ENCODE peak calls at places on chromosomes 6 and 20, in seven cellular contexts. J is bronchial epithelial cell, O is nephron progenitor cell, D is suprapubic skin, L is cardiac muscle cell, T is uterus, G is stomach. V is an unnamed sample.
A peak's percentile ranks its signal among the peaks of the same experiment; 100 is the strongest.

GRCh38 chr6:170424634-170425126 is 118.1 kb downstream of the FAM120B start:
- DNase-seq in G (no peak), T (no peak), L (no peak), D (no peak), J (no peak), O (no peak), V (peak; percentile 52)

GRCh38 chr20:62409935-62410741 is 3.1 kb upstream of the CABLES2 start:
- DNase-seq in L (peak; percentile 13), J (no peak), G (peak; percentile 83), T (peak; percentile 66), O (peak; percentile 82), D (no peak), V (no peak)

GRCh38 chr6:144578385-144579350 is 293.5 kb downstream of the UTRN start:
- DNase-seq in T (no peak), G (no peak), J (peak; percentile 64), L (peak; percentile 29), O (no peak), D (no peak), V (no peak)

GRCh38 chr6:154222716-154223115 is 133.9 kb downstream of the IPCEF1 start:
- DNase-seq in L (no peak), D (no peak), O (no peak), G (no peak), T (no peak), J (no peak), V (no peak)

GRCh38 chr6:113482771-113483170 is 374.4 kb upstream of the MARCKS start:
- DNase-seq in G (no peak), L (no peak), J (no peak), O (no peak), T (no peak), D (no peak), V (no peak)

GRCh38 chr20:48051810-48052491 is 266.7 kb upstream of the SULF2 start:
- DNase-seq in J (peak; percentile 85), O (no peak), D (no peak), L (peak; percentile 94), G (no peak), T (no peak), V (no peak)

GRCh38 chr6:56671651-56672461 is 29.2 kb upstream of the DST start:
- DNase-seq in J (no peak), D (no peak), O (no peak), L (peak; percentile 22), G (no peak), T (peak; percentile 24), V (no peak)

GRCh38 chr6:106739387-106739786 is 110.0 kb downstream of the QRSL1 start:
- DNase-seq in O (no peak), J (peak; percentile 97), D (no peak), L (no peak), T (no peak), G (peak; percentile 84), V (no peak)

GRCh38 chr6:39812853-39813533 is 20.8 kb downstream of the DAAM2 start:
- DNase-seq in O (no peak), D (no peak), G (no peak), J (no peak), L (peak; percentile 95), T (peak; percentile 44), V (no peak)
- TF ChIP-seq CTCF in O (no peak), D (no peak), G (no peak), J (no peak), L (peak; percentile 51), T (peak; percentile 17), V (no peak)

DNA sequence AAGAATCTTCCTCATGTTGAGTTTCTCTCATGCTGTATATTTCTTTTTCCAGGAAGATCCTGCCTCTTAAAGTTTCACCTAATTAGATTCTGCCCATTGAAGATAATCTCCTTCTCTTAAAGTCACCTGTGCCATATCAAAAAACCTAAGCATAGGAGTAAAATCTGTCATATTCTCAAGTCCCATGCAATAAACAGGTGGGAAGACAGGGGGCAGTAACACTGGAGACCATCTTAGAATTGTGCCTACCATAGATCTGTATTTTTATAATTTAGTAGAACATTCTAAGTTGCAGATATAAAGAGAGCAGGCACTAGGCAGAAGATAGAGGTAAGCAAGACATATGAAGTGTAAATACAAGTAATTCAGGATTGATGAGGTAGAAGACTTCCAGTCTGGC is 763.5 kb upstream of the MANEA start:
- DNase-seq in T (no peak), D (no peak), O (no peak), J (no peak), L (no peak), G (no peak), V (no peak)
- TF ChIP-seq CTCF in T (no peak), D (no peak), O (no peak), J (no peak), L (no peak), G (no peak), V (peak; percentile 39)

GRCh38 chr20:60627751-60628565 is 624.1 kb upstream of the CDH4 start:
- DNase-seq in L (no peak), D (no peak), J (no peak), O (no peak), T (no peak), G (no peak), V (no peak)
- TF ChIP-seq CTCF in L (no peak), D (no peak), J (no peak), O (peak; percentile 11), T (no peak), G (no peak), V (peak; percentile 53)

GRCh38 chr6:139373928-139374356 is 506 bp downstream of the CITED2 start:
- DNase-seq in J (peak; percentile 69), O (no peak), L (no peak), D (no peak), G (no peak), T (no peak), V (peak; percentile 68)

GRCh38 chr6:139376054-139376355 is 1.6 kb upstream of the CITED2 start:
- DNase-seq in L (peak; percentile 80), T (no peak), J (no peak), O (no peak), D (no peak), G (no peak), V (no peak)

GRCh38 chr6:139375239-139376053 is 998 bp upstream of the CITED2 start:
- DNase-seq in D (peak; percentile 95), G (peak; percentile 92), L (peak; percentile 99), T (peak; percentile 88), J (peak; percentile 88), O (peak; percentile 91), V (peak; percentile 93)

GRCh38 chr6:139373154-139373927 is 1.1 kb downstream of the CITED2 start:
- DNase-seq in G (peak; percentile 75), T (peak; percentile 56), L (peak; percentile 73), O (peak; percentile 55), D (peak; percentile 77), J (peak; percentile 35), V (peak; percentile 79)

GRCh38 chr6:139374357-139375238 is at the start of gene CITED2:
- DNase-seq in J (peak; percentile 78), O (peak; percentile 93), D (peak; percentile 96), G (peak; percentile 95), T (peak; percentile 93), L (peak; percentile 98), V (peak; percentile 94)
- TF ChIP-seq CTCF in J (peak; percentile 22), O (no peak), D (peak; percentile 4), G (peak; percentile 46), T (no peak), L (peak; percentile 20), V (peak; percentile 56)

DNA sequence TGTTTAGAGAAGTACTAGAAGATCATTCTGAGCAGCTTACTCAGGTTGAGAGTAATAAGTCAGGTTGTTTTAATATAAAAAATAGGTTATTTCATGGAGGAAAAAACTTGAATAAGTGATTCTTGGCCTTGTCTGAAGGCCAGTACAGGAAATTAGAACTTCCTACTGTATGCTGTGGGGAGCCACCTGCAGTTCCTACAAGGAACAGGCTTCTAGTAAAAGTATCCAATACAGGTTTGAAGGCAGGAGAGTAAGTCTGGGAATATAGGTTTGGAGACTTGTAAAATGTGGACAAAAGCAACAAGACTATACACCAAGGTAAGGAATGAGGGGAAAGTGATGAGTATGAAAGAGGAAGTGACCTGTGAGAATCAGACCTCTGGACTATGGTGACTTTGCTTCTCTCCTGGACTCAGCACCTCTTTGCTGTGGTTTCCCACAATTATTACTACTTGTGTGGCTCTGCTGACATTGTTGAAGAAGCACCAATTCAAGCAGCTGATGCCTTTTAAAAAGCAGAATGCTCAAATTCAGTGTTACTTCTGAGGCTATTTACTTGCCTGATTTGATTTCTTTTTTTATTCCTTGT is 278.6 kb downstream of the TBC1D7 start:
- DNase-seq in T (no peak), O (no peak), G (no peak), J (no peak), L (no peak), D (no peak), V (no peak)
- TF ChIP-seq CTCF in T (no peak), O (no peak), G (no peak), J (peak; percentile 1), L (no peak), D (no peak), V (no peak)

DNA sequence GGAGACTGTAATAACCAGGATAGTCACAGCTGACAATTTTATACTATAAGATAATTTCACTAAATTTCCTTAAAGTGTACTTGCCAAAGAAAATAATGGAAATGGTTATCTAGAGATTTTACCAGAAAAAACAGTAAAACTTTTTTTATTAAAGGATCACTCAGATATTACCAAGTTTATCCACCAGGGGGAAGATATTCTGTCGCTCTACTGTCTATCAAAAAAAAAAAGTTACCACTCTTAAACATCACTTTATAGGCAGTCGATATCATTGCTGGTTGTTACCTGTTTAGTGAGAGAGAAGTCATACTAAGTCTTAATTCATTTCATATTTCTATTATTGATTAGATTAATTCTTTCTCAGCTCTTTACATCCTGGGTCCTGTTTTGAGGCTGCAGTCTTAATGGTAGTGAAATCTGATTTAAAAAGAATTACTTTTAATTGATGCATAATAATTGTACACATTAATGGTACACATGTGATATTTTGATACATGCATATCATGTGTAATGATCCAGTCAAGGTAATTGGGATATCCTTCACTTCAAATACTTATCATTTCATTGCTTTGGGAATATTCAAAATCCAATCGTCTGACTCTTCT is 18.9 kb downstream of the L3MBTL3 start:
- DNase-seq in G (no peak), J (no peak), O (no peak), T (no peak), D (no peak), L (peak; percentile 14), V (no peak)
- TF ChIP-seq CTCF in G (no peak), J (peak; percentile 26), O (peak; percentile 56), T (no peak), D (peak; percentile 15), L (peak; percentile 55), V (peak; percentile 76)

DNA sequence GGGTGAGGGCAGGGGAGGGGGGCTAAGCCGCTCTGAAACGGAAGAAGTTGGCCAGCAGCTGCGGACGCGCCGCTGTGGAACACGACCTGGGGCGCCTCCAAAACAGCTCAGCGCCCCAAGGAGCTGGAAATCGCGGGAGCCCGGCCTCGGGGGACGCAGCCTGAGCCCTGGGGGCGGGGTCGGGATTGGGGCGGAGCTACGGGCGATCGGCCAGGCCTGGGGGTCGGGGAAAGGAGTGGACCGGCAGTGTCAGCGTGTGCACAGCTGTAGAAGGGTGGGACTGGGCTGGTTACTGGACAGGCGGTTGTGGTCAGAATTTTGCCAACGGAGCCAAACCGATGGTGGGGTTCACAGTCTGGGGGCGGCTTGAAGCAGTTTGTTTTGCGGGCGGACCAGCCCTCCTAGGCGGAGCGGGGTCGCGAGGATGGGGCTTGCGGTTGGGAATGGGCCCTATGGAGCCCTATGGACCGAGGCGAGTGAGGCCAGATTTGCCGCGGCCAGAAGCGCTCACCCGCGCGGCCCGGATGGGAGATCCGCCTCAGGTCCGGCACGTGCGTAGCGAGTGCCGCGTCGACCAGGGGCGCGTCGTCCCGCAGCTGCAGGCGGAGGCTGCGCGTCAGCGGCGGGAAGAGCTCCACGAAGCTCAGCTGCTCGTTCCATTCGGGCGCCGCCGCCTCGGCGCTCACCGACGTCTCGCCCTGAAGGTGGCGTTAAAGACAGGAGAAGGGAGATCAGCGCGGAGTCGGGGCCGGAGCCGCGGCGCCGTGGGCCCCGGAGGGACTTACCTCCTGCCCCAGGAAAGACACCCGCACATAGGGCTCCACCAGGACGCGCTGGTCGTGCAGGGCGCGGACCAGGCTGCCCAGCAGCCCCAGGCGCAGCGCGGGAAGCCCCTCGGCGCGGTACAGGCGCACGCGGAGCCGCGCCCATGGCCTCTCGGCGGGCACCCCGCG is 14.3 kb upstream of the SPAG4 start:
- DNase-seq in L (peak; percentile 83), T (peak; percentile 79), G (peak; percentile 83), J (peak; percentile 65), D (no peak), O (peak; percentile 80), V (no peak)
- TF ChIP-seq CTCF in L (peak; percentile 47), T (peak; percentile 55), G (peak; percentile 36), J (peak; percentile 65), D (no peak), O (peak; percentile 14), V (peak; percentile 54)

V was measured in type B pancreatic cell.